ENCODE peak calls at places on chromosomes 6 and 20, in eight cellular contexts. D, T, R, A, B, J, M and X are unnamed samples.
A peak's percentile ranks its signal among the peaks of the same experiment; 100 is the strongest.

GRCh38 chr6:7424967-7425807 is 35.6 kb downstream of the RIOK1 start:
- DNase-seq in D (no peak), T (no peak), R (peak; percentile 75), A (peak; percentile 54), B (peak; percentile 41), J (no peak), M (peak; percentile 63), X (no peak)

GRCh38 chr6:88870728-88871330 is 92.6 kb downstream of the RNGTT start:
- DNase-seq in D (peak; percentile 7), T (no peak), R (peak; percentile 78), A (no peak), B (peak; percentile 43), J (peak; percentile 41), M (no peak), X (peak; percentile 43)

GRCh38 chr6:28589234-28589951 is 63.7 kb downstream of the GPX5 start:
- DNase-seq in D (peak; percentile 48), T (peak; percentile 77), R (peak; percentile 89), A (peak; percentile 20), B (peak; percentile 74), J (peak; percentile 22), M (no peak), X (peak; percentile 61)

GRCh38 chr6:13696226-13696625 is 15.4 kb downstream of the RANBP9 start:
- DNase-seq in D (no peak), T (no peak), R (peak; percentile 24), A (no peak), B (no peak), J (no peak), M (no peak), X (no peak)

GRCh38 chr20:57716202-57716601 is 6.4 kb upstream of the PMEPA1 start:
- DNase-seq in D (no peak), T (no peak), R (peak; percentile 10), A (no peak), B (no peak), J (no peak), M (no peak), X (no peak)

GRCh38 chr6:107132330-107132954 is 17.1 kb upstream of the BEND3 start:
- DNase-seq in D (no peak), T (no peak), R (peak; percentile 56), A (no peak), B (peak; percentile 43), J (peak; percentile 4), M (no peak), X (peak; percentile 51)

GRCh38 chr20:11143481-11143880 is 469.7 kb upstream of the JAG1 start:
- DNase-seq in D (no peak), T (no peak), R (peak; percentile 27), A (no peak), B (no peak), J (no peak), M (no peak), X (no peak)

GRCh38 chr6:160930547-160931377 is 60.8 kb upstream of the MAP3K4 start:
- DNase-seq in D (peak; percentile 65), T (no peak), R (peak; percentile 87), A (peak; percentile 63), B (peak; percentile 22), J (peak; percentile 24), M (peak; percentile 85), X (peak; percentile 87)

GRCh38 chr6:52286798-52287432 is 2.4 kb upstream of the MCM3 start:
- DNase-seq in D (peak; percentile 57), T (peak; percentile 67), R (peak; percentile 76), A (no peak), B (peak; percentile 77), J (peak; percentile 56), M (peak; percentile 76), X (peak; percentile 72)

GRCh38 chr6:131976545-131977061 is 25.4 kb upstream of the CCN2 start:
- DNase-seq in D (no peak), T (no peak), R (peak; percentile 88), A (no peak), B (peak; percentile 75), J (no peak), M (no peak), X (no peak)